ENCODE peak calls at places on chromosome 15, in nine cellular contexts. S is HT-29, Q is cardiac fibroblast, N is tibial artery, X is transverse colon, V is NCI-H1436, G is GM23338, T is ascending aorta, A is sigmoid colon. P is an unnamed sample.
A peak's percentile ranks its signal among the peaks of the same experiment; 100 is the strongest.

GRCh38 chr15:72358532-72359180 is 17.2 kb downstream of the HEXA start:
- DNase-seq in Q (peak; percentile 84), S (peak; percentile 59), N (no peak), A (peak; percentile 74), V (no peak), X (peak; percentile 30), T (peak; percentile 12), G (no peak), P (no peak)

GRCh38 chr15:35047528-35047927 is 37.6 kb downstream of the NANOGP8 start:
- DNase-seq in X (no peak), V (no peak), T (no peak), G (no peak), A (no peak), N (no peak), Q (no peak), S (peak; percentile 42), P (no peak)

GRCh38 chr15:98703291-98703690 is 55.0 kb downstream of the IGF1R start:
- DNase-seq in A (no peak), G (no peak), X (no peak), V (no peak), Q (no peak), S (no peak), N (no peak), T (no peak), P (no peak)

GRCh38 chr15:92158426-92158825 is 235.3 kb upstream of the ST8SIA2 start:
- DNase-seq in T (no peak), Q (no peak), V (no peak), X (no peak), S (peak; percentile 69), A (no peak), N (no peak), G (peak; percentile 57), P (peak; percentile 58)

GRCh38 chr15:66756220-66756769 is 54.3 kb downstream of the SMAD6 start:
- DNase-seq in V (no peak), X (no peak), A (peak; percentile 14), G (no peak), T (no peak), N (no peak), Q (no peak), S (no peak), P (no peak)

GRCh38 chr15:101426761-101427333 is 62.7 kb downstream of the PCSK6 start:
- DNase-seq in G (no peak), S (no peak), Q (no peak), V (no peak), X (no peak), T (no peak), N (no peak), A (no peak), P (no peak)

GRCh38 chr15:29045717-29046116 is 159.9 kb downstream of the APBA2 start:
- DNase-seq in S (no peak), T (no peak), V (no peak), G (no peak), X (no peak), Q (no peak), N (no peak), A (no peak), P (peak; percentile 32)

GRCh38 chr15:25177955-25178801 is 223.4 kb downstream of the SNRPN start:
- DNase-seq in G (no peak), A (peak; percentile 45), S (no peak), N (no peak), T (peak; percentile 5), V (no peak), X (peak; percentile 2), Q (no peak), P (no peak)

GRCh38 chr15:62495670-62496328 is 330.7 kb upstream of the C2CD4B start:
- DNase-seq in T (peak; percentile 47), Q (peak; percentile 90), V (no peak), X (peak; percentile 28), G (no peak), S (no peak), A (peak; percentile 87), N (peak; percentile 73), P (no peak)

GRCh38 chr15:71885390-71885789 is 75.0 kb downstream of the NR2E3 start:
- DNase-seq in N (no peak), T (no peak), G (peak; percentile 12), V (no peak), Q (no peak), A (no peak), X (no peak), S (no peak), P (no peak)

GRCh38 chr15:75056036-75056435 is 32.6 kb downstream of the PPCDC start:
- DNase-seq in G (no peak), X (peak; percentile 5), N (peak; percentile 27), T (no peak), V (no peak), A (peak; percentile 57), S (no peak), Q (no peak), P (no peak)

GRCh38 chr15:68553994-68554715 is 24.6 kb upstream of the CORO2B start:
- DNase-seq in A (no peak), N (no peak), Q (peak; percentile 75), G (peak; percentile 92), T (no peak), X (peak; percentile 65), V (peak; percentile 81), S (peak; percentile 86), P (peak; percentile 57)

GRCh38 chr15:96561593-96561992 is 231.1 kb downstream of the NR2F2 start:
- DNase-seq in N (no peak), Q (no peak), T (no peak), G (no peak), X (no peak), V (no peak), S (no peak), A (no peak), P (no peak)

GRCh38 chr15:71707230-71708051 is 102.9 kb upstream of the NR2E3 start:
- DNase-seq in V (no peak), G (no peak), Q (peak; percentile 50), A (no peak), S (no peak), X (no peak), T (no peak), N (no peak), P (no peak)

GRCh38 chr15:29734917-29735572 is 87.2 kb downstream of the TJP1 start:
- DNase-seq in S (no peak), X (no peak), N (no peak), V (no peak), T (no peak), Q (no peak), G (no peak), A (no peak), P (no peak)

GRCh38 chr15:90347666-90348065 is 4.4 kb upstream of the ZNF774 start:
- DNase-seq in X (no peak), T (no peak), V (no peak), G (no peak), S (no peak), A (no peak), Q (no peak), N (no peak), P (no peak)

GRCh38 chr15:74614744-74615312 is 808 bp upstream of the CLK3 start:
- DNase-seq in X (peak; percentile 90), N (peak; percentile 95), T (peak; percentile 46), A (peak; percentile 94), Q (peak; percentile 80), V (peak; percentile 78), S (peak; percentile 60), G (peak; percentile 66), P (peak; percentile 94)

GRCh38 chr15:26461847-26462608 is 310.8 kb downstream of the GABRB3 start:
- DNase-seq in G (no peak), A (no peak), X (no peak), V (no peak), N (no peak), S (no peak), T (no peak), Q (no peak), P (no peak)

GRCh38 chr15:100671858-100672543 is 69.6 kb downstream of the ASB7 start:
- DNase-seq in S (peak; percentile 82), Q (peak; percentile 62), N (peak; percentile 48), T (no peak), A (no peak), V (no peak), X (no peak), G (peak; percentile 35), P (no peak)

GRCh38 chr15:93865610-93866009 is 365.8 kb upstream of the MCTP2 start:
- DNase-seq in N (no peak), A (no peak), V (no peak), Q (no peak), G (no peak), T (no peak), S (no peak), X (no peak), P (no peak)

GRCh38 chr15:63354771-63355650 is 26.6 kb downstream of the CA12 start:
- DNase-seq in A (peak; percentile 38), X (peak; percentile 79), S (peak; percentile 79), G (no peak), N (no peak), V (no peak), Q (no peak), T (no peak), P (no peak)

GRCh38 chr15:49225572-49226281 is 55.7 kb downstream of the GALK2 start:
- DNase-seq in N (no peak), A (no peak), G (peak; percentile 88), T (no peak), V (no peak), S (peak; percentile 53), Q (peak; percentile 72), X (no peak), P (no peak)

GRCh38 chr15:86690566-86690965 is 610.9 kb downstream of the AGBL1 start:
- DNase-seq in X (no peak), N (no peak), S (peak; percentile 8), Q (no peak), V (no peak), A (no peak), T (no peak), G (peak; percentile 45), P (no peak)